ENCODE peak calls at places on chromosomes 3 and 15, in ten cellular contexts. M is cardiac muscle cell, U is osteoblast, Y is AG04450, J is SJSA1, E is right cardiac atrium, S is esophagus squamous epithelium, G is transverse colon, V is RWPE1, B is brain microvascular endothelial cell. W is an unnamed sample.
A peak's percentile ranks its signal among the peaks of the same experiment; 100 is the strongest.

GRCh38 chr3:3801510-3801841 is 2.2 kb downstream of the LRRN1 start:
- DNase-seq in S (no peak), V (no peak), G (no peak), Y (no peak), U (no peak), E (no peak), B (no peak), M (no peak), J (no peak), W (no peak)

GRCh38 chr3:151925876-151926275 is 52.4 kb downstream of the SUCNR1 start:
- DNase-seq in G (no peak), J (peak; percentile 64), Y (peak; percentile 45), E (no peak), B (peak; percentile 71), V (peak; percentile 59), U (peak; percentile 96), M (peak; percentile 63), S (no peak), W (peak; percentile 50)

GRCh38 chr3:39124876-39125836 is 17.7 kb downstream of the TTC21A start:
- DNase-seq in G (peak; percentile 49), V (no peak), J (no peak), U (no peak), E (no peak), B (no peak), M (peak; percentile 63), Y (no peak), S (no peak), W (no peak)

GRCh38 chr3:13655074-13655913 is 106.4 kb downstream of the FBLN2 start:
- DNase-seq in U (peak; percentile 99), B (no peak), G (peak; percentile 21), S (no peak), M (peak; percentile 64), E (peak; percentile 87), J (no peak), Y (no peak), V (peak; percentile 52), W (no peak)

GRCh38 chr15:78108300-78109084 is 16.1 kb downstream of the SH2D7 start:
- DNase-seq in E (peak; percentile 95), U (peak; percentile 99), Y (peak; percentile 71), V (peak; percentile 84), J (peak; percentile 89), S (peak; percentile 33), B (peak; percentile 75), G (peak; percentile 88), M (peak; percentile 91), W (no peak)

GRCh38 chr15:25182736-25183445 is 228.1 kb downstream of the SNRPN start:
- DNase-seq in E (peak; percentile 43), Y (no peak), V (no peak), B (no peak), U (peak; percentile 61), S (no peak), J (peak; percentile 10), G (no peak), M (no peak), W (no peak)

GRCh38 chr15:55770261-55770660 is 27.3 kb upstream of the PRTG start:
- DNase-seq in V (no peak), M (peak; percentile 34), U (no peak), G (no peak), B (no peak), J (no peak), Y (peak; percentile 11), E (no peak), S (no peak), W (no peak)

GRCh38 chr15:92772626-92773244 is 117.2 kb upstream of the FAM174B start:
- DNase-seq in S (no peak), G (no peak), Y (no peak), E (no peak), M (no peak), J (no peak), V (no peak), U (no peak), B (no peak), W (no peak)

GRCh38 chr3:4335840-4336579 is 32.8 kb downstream of the SETMAR start:
- DNase-seq in J (no peak), M (no peak), E (no peak), B (no peak), G (no peak), U (no peak), S (no peak), Y (no peak), V (no peak), W (no peak)

GRCh38 chr3:188468672-188469071 is 314.7 kb downstream of the LPP start:
- DNase-seq in V (no peak), Y (no peak), M (peak; percentile 30), S (no peak), J (no peak), G (peak; percentile 56), U (no peak), B (no peak), E (peak; percentile 83), W (no peak)
- H3K27ac ChIP-seq in V (no peak overlapping the region), Y (no peak overlapping the region), M (no peak overlapping the region), S (peak overlapping the region; percentile 76), J (peak overlapping the region; percentile 55), G (peak overlapping the region; percentile 72), U (peak overlapping the region; percentile 63), B (no peak overlapping the region), E (peak overlapping the region; percentile 92), W (no peak overlapping the region)

GRCh38 chr15:31782951-31783350 is 247.4 kb upstream of the CHRNA7 start:
- DNase-seq in V (no peak), S (no peak), E (no peak), B (no peak), Y (no peak), J (no peak), M (no peak), G (no peak), U (no peak), W (no peak)
- H3K27ac ChIP-seq in V (no peak overlapping the region), S (no peak overlapping the region), E (no peak overlapping the region), B (no peak overlapping the region), Y (no peak overlapping the region), J (no peak overlapping the region), M (no peak overlapping the region), G (no peak overlapping the region), U (no peak overlapping the region), W (no peak overlapping the region)

DNA sequence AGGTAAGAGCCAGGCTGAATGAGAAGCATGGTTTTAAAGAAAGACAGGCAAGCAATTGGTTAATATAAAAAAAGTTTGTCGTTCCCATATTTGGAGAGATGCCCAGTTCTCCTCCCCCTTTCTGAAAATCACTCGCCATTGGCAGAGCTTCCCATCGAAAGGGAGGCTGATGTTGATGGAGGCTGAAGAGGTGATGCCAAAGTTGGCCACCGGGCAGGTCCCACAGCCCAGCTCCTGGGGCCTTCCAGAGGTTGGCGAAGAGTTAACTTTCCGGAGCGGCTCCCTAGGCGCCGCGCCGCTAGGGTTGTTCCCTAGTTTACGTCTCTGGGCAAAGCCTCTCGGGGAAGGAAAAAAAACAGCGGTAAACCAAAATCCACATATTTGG is 792 bp downstream of the PCOLCE2 start:
- DNase-seq in S (no peak), V (peak; percentile 44), B (no peak), J (no peak), E (peak; percentile 74), M (peak; percentile 64), U (peak; percentile 90), Y (no peak), G (no peak), W (no peak)
- H3K27ac ChIP-seq in S (peak overlapping the region; percentile 27), V (peak overlapping the region; percentile 51), B (no peak overlapping the region), J (no peak overlapping the region), E (peak overlapping the region; percentile 73), M (no peak overlapping the region), U (peak overlapping the region; percentile 42), Y (no peak overlapping the region), G (no peak overlapping the region), W (no peak overlapping the region)

DNA sequence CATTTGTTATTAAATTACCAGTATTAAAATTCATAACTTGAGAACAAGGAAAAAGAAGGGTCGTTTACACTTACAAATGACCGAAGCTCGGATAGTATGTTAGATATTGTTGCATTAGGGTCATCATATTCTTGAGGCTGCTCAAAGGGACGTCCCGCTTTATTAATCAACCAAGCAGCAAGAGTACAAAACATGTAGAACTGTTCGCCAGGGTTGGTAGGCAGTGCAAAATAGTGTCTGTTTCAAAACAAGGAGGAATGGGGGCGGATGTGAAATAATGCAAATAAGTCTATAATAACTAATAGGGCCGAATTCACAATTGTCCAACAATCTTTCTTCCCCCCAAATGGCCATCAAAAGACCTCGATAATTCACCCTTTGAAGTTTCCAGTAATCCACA is 2.9 kb downstream of the IFT57 start:
- DNase-seq in V (no peak), B (no peak), J (no peak), U (no peak), G (no peak), M (no peak), Y (no peak), E (no peak), S (no peak), W (no peak)
- H3K27ac ChIP-seq in V (no peak overlapping the region), B (no peak overlapping the region), J (no peak overlapping the region), U (no peak overlapping the region), G (no peak overlapping the region), M (no peak overlapping the region), Y (no peak overlapping the region), E (no peak overlapping the region), S (no peak overlapping the region), W (no peak overlapping the region)

DNA sequence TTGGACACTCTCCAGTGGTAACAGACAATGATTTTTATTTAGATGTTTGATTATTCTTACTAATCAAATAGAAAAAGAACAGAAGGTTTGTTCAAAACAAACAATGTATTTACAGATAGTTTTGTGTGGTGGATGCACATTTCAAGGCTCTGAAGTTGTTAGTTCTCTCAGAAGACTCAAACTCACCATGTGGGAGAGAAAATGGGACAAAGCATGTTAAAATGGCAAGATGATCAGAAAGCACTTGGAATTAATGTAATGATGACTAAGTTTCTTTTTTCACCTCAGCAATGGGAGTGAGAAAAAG is 450.5 kb upstream of the KCNMB2 start:
- DNase-seq in B (no peak), G (no peak), M (no peak), S (no peak), J (no peak), U (no peak), E (no peak), V (no peak), Y (no peak), W (no peak)
- H3K27ac ChIP-seq in B (no peak overlapping the region), G (peak overlapping the region; percentile 64), M (peak overlapping the region; percentile 70), S (peak overlapping the region; percentile 64), J (no peak overlapping the region), U (no peak overlapping the region), E (peak overlapping the region; percentile 67), V (no peak overlapping the region), Y (no peak overlapping the region), W (no peak overlapping the region)

DNA sequence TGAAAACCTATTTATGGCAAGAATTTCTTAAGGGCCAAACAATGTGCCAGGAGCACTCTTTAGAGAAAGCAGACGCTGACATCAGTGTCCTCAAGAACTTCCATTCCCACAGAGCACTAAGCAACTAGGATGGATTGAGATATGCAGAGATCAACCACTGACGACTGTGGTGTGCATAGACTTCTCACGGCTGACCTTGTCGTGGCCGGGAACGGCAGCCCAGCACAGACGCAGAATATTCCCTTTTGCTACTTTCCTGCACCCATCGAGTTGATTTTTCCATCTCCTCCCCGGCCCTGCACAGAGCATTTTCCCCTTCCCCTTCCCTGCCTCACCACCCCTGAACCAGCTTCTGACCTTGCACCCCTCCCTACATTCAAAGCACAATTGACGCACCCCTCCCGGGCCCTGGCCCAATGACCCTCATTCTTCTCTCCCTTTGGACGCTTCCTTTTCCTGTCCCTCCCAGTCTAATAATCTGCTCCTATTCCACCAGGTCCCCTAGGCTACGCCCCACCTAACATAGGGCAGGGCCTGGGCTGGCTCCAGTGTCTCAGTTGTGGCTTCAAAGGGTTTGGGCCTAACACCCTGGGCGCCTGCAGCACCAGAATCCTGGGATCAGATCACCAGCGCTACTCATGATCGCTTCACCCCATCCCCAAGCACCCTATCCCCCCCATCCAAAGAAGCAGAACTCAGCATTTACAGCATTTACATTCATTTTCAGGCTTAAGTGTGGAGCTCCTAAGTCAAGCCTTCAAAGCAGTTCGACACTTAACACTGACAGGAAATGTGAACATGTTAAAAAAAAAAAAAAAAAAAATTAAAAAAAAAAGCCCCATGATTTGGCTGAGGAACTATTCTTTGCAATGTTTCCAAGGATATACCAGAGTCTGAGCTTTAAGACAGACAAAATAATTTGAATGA is 151.2 kb downstream of the FOXP1 start:
- DNase-seq in S (no peak), V (no peak), E (peak; percentile 75), J (no peak), M (no peak), Y (no peak), G (no peak), U (no peak), B (peak; percentile 22), W (no peak)
- H3K27ac ChIP-seq in S (peak overlapping the region; percentile 51), V (peak overlapping the region; percentile 34), E (peak overlapping the region; percentile 51), J (no peak overlapping the region), M (peak overlapping the region; percentile 51), Y (no peak overlapping the region), G (peak overlapping the region; percentile 41), U (no peak overlapping the region), B (no peak overlapping the region), W (no peak overlapping the region)